ENCODE peak calls at places on chromosomes 12 and 14, in four cellular contexts. One of them, this sample, is unnamed.

GRCh38 chr12:45615268-45615667 is 114.2 kb upstream of the ARID2 start:
- DNase-seq in prostate gland: no peak
- DNase-seq in fibroblast of lung: peak
- DNase-seq in ascending aorta: no peak
- DNase-seq in this sample: peak

GRCh38 chr12:116594325-116595038 is 35.3 kb downstream of the MAP1LC3B2 start:
- DNase-seq in fibroblast of lung: no peak
- DNase-seq in ascending aorta: no peak
- DNase-seq in prostate gland: no peak
- DNase-seq in this sample: no peak

GRCh38 chr14:50871223-50871622 is 630 bp upstream of the ABHD12B start:
- DNase-seq in ascending aorta: no peak
- DNase-seq in fibroblast of lung: no peak
- DNase-seq in prostate gland: no peak
- DNase-seq in this sample: no peak

GRCh38 chr12:31226639-31227038 is 99.3 kb downstream of the SINHCAF start:
- DNase-seq in prostate gland: no peak
- DNase-seq in fibroblast of lung: no peak
- DNase-seq in ascending aorta: no peak
- DNase-seq in this sample: no peak

GRCh38 chr12:3998968-3999792 is 126.0 kb upstream of the PARP11 start:
- DNase-seq in prostate gland: peak
- DNase-seq in ascending aorta: no peak
- DNase-seq in fibroblast of lung: no peak
- DNase-seq in this sample: no peak

GRCh38 chr12:64544796-64545382 is 65.4 kb upstream of the RASSF3 start:
- DNase-seq in prostate gland: no peak
- DNase-seq in ascending aorta: no peak
- DNase-seq in fibroblast of lung: no peak
- DNase-seq in this sample: no peak

GRCh38 chr14:94424371-94424770 is 28.2 kb downstream of the SERPINA11 start:
- DNase-seq in ascending aorta: no peak
- DNase-seq in fibroblast of lung: no peak
- DNase-seq in prostate gland: no peak
- DNase-seq in this sample: no peak

GRCh38 chr12:42660968-42661937 is 71.7 kb upstream of the PRICKLE1 start:
- DNase-seq in prostate gland: no peak
- DNase-seq in ascending aorta: no peak
- DNase-seq in fibroblast of lung: no peak
- DNase-seq in this sample: no peak

GRCh38 chr14:79834856-79835255 is 376.4 kb downstream of the DIO2 start:
- DNase-seq in prostate gland: no peak
- DNase-seq in ascending aorta: no peak
- DNase-seq in fibroblast of lung: no peak
- DNase-seq in this sample: no peak

GRCh38 chr14:63045234-63045611 is at the start of gene KCNH5:
- DNase-seq in ascending aorta: no peak
- DNase-seq in prostate gland: peak
- DNase-seq in fibroblast of lung: peak
- DNase-seq in this sample: no peak
- H3K4me3 ChIP-seq in ascending aorta: peak
- H3K4me3 ChIP-seq in prostate gland: peak
- H3K4me3 ChIP-seq in fibroblast of lung: peak
- H3K4me3 ChIP-seq in this sample: no peak

GRCh38 chr12:25251749-25252148 is 1.0 kb upstream of the KRAS start:
- DNase-seq in fibroblast of lung: no peak
- DNase-seq in prostate gland: no peak
- DNase-seq in ascending aorta: no peak
- DNase-seq in this sample: no peak
- H3K4me3 ChIP-seq in fibroblast of lung: peak
- H3K4me3 ChIP-seq in prostate gland: peak
- H3K4me3 ChIP-seq in ascending aorta: peak
- H3K4me3 ChIP-seq in this sample: peak

DNA sequence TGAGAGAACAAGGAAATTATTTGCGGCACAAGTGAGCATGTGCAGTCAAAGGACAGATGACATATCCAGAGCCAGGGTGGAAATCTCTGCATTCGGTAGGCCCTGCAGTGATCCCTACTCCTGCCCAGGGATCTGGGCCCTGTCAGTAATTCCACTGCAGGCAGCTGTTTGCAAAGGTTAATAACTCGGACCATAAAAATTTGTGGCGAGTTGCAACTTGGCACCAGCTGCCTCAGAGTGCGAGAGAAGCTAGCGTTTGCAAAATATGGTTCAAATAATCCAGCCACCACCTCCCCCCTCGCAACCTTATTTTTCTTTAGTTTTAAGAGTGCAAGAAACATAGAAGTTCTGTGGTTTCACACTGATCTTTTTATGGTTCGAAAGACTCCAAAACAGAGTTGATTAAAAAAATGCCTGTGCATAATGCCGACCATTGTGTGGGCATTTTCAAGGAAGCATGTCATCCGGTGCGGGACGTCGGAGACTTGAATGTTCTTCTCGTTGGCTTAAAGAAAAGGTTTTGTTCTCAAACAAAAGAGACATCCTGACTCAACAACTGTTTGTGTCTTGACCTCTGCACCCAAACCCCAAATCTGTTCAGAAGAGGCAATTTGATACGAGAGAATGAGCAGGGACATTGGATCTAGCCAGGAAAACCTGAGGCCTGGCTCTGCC is 224.4 kb downstream of the BCL11B start:
- DNase-seq in prostate gland: no peak
- DNase-seq in ascending aorta: peak
- DNase-seq in fibroblast of lung: peak
- DNase-seq in this sample: no peak
- H3K4me3 ChIP-seq in prostate gland: no peak
- H3K4me3 ChIP-seq in ascending aorta: no peak
- H3K4me3 ChIP-seq in fibroblast of lung: no peak
- H3K4me3 ChIP-seq in this sample: no peak

GRCh38 chr12:47772094-47772660 is 861 bp upstream of the SLC48A1 start:
- DNase-seq in ascending aorta: no peak
- DNase-seq in prostate gland: no peak
- DNase-seq in fibroblast of lung: no peak
- DNase-seq in this sample: no peak
- H3K4me3 ChIP-seq in ascending aorta: no peak
- H3K4me3 ChIP-seq in prostate gland: no peak
- H3K4me3 ChIP-seq in fibroblast of lung: no peak
- H3K4me3 ChIP-seq in this sample: no peak

GRCh38 chr14:73465833-73466532 is 7.6 kb upstream of the NUMB start:
- DNase-seq in ascending aorta: no peak
- DNase-seq in fibroblast of lung: no peak
- DNase-seq in prostate gland: no peak
- DNase-seq in this sample: no peak
- H3K4me3 ChIP-seq in ascending aorta: no peak
- H3K4me3 ChIP-seq in fibroblast of lung: no peak
- H3K4me3 ChIP-seq in prostate gland: no peak
- H3K4me3 ChIP-seq in this sample: no peak

GRCh38 chr14:28756896-28757570 is 9.6 kb upstream of the FOXG1 start:
- DNase-seq in prostate gland: no peak
- DNase-seq in ascending aorta: no peak
- DNase-seq in fibroblast of lung: peak
- DNase-seq in this sample: no peak
- H3K4me3 ChIP-seq in prostate gland: no peak
- H3K4me3 ChIP-seq in ascending aorta: no peak
- H3K4me3 ChIP-seq in fibroblast of lung: no peak
- H3K4me3 ChIP-seq in this sample: no peak

DNA sequence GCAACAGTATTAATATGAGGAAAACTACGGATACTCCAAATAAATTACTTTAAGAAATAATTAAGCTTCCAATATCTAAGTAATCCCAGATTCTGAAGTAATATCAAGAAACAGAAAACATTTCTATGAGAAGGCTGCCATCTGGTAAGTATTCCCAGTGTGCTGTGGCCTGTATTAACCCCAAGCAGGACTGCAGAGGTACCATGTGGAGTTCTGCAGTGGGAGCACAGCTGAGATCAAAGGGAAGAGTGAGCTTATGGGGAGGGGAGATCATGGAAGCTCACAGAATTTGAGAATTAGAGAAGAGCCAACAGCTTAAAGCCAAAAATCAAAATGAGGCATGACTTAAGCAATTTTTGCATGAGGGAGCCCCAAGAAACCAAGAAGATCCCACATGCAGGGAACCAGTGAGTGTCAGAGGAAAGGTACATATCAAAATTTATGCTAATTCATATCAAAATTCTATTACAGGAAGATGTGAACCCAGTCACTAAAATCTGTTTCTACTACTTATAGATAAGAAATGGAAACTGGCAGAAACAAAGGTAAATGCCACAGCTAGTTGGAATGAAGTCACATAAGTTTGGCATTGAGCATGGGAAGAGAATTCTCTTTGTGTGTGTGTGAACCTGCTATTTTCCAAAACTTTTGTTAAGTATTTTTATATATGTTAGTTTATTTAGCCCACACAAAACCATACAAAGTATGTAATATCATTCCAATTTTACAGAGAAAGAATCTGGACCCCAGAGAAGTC is 62.6 kb upstream of the KITLG start:
- DNase-seq in prostate gland: no peak
- DNase-seq in ascending aorta: no peak
- DNase-seq in fibroblast of lung: no peak
- DNase-seq in this sample: no peak
- H3K4me3 ChIP-seq in prostate gland: no peak
- H3K4me3 ChIP-seq in ascending aorta: no peak
- H3K4me3 ChIP-seq in fibroblast of lung: no peak
- H3K4me3 ChIP-seq in this sample: no peak

This sample was measured in AG09309.